ENCODE peak calls at places on chromosome 16, in nine cellular contexts. One of them, this sample, is unnamed.

GRCh38 chr16:72833491-72833890 is 214.4 kb downstream of the ZFHX3 start:
- DNase-seq in Peyer's patch: no peak
- DNase-seq in uterus: no peak
- DNase-seq in heart left ventricle: no peak
- DNase-seq in fibroblast of lung: no peak
- DNase-seq in endodermal cell: no peak
- DNase-seq in H1: no peak
- DNase-seq in GM06990: no peak
- DNase-seq in lower leg skin: no peak
- DNase-seq in this sample: no peak

GRCh38 chr16:49514391-49514980 is 140.9 kb downstream of the C16orf78 start:
- DNase-seq in Peyer's patch: no peak
- DNase-seq in fibroblast of lung: no peak
- DNase-seq in uterus: no peak
- DNase-seq in heart left ventricle: no peak
- DNase-seq in GM06990: no peak
- DNase-seq in H1: no peak
- DNase-seq in endodermal cell: no peak
- DNase-seq in lower leg skin: no peak
- DNase-seq in this sample: no peak

GRCh38 chr16:27177031-27177774 is 26.1 kb upstream of the KDM8 start:
- DNase-seq in endodermal cell: no peak
- DNase-seq in uterus: no peak
- DNase-seq in Peyer's patch: no peak
- DNase-seq in heart left ventricle: no peak
- DNase-seq in GM06990: no peak
- DNase-seq in H1: no peak
- DNase-seq in lower leg skin: no peak
- DNase-seq in fibroblast of lung: peak
- DNase-seq in this sample: no peak

GRCh38 chr16:74034862-74035261 is 261.8 kb upstream of the PSMD7 start:
- DNase-seq in heart left ventricle: no peak
- DNase-seq in fibroblast of lung: peak
- DNase-seq in endodermal cell: no peak
- DNase-seq in Peyer's patch: no peak
- DNase-seq in lower leg skin: no peak
- DNase-seq in H1: no peak
- DNase-seq in uterus: no peak
- DNase-seq in GM06990: no peak
- DNase-seq in this sample: peak

GRCh38 chr16:57284206-57284951 is at the start of gene PLLP:
- DNase-seq in heart left ventricle: peak
- DNase-seq in lower leg skin: no peak
- DNase-seq in uterus: no peak
- DNase-seq in Peyer's patch: peak
- DNase-seq in endodermal cell: peak
- DNase-seq in fibroblast of lung: peak
- DNase-seq in GM06990: peak
- DNase-seq in H1: no peak
- DNase-seq in this sample: peak

GRCh38 chr16:17301593-17302135 is 169.1 kb downstream of the XYLT1 start:
- DNase-seq in heart left ventricle: no peak
- DNase-seq in endodermal cell: no peak
- DNase-seq in uterus: no peak
- DNase-seq in lower leg skin: no peak
- DNase-seq in H1: no peak
- DNase-seq in fibroblast of lung: no peak
- DNase-seq in Peyer's patch: peak
- DNase-seq in GM06990: peak
- DNase-seq in this sample: peak

GRCh38 chr16:57141822-57142631 is 43.8 kb downstream of the PSME3IP1 start:
- DNase-seq in uterus: no peak
- DNase-seq in Peyer's patch: peak
- DNase-seq in lower leg skin: no peak
- DNase-seq in heart left ventricle: no peak
- DNase-seq in endodermal cell: no peak
- DNase-seq in GM06990: no peak
- DNase-seq in fibroblast of lung: no peak
- DNase-seq in H1: no peak
- DNase-seq in this sample: peak

GRCh38 chr16:53821957-53822625 is 118.1 kb downstream of the FTO start:
- DNase-seq in lower leg skin: no peak
- DNase-seq in fibroblast of lung: peak
- DNase-seq in endodermal cell: no peak
- DNase-seq in Peyer's patch: no peak
- DNase-seq in H1: no peak
- DNase-seq in uterus: no peak
- DNase-seq in heart left ventricle: no peak
- DNase-seq in GM06990: no peak
- DNase-seq in this sample: no peak

GRCh38 chr16:18936727-18937340 is 10.6 kb upstream of the SMG1 start:
- DNase-seq in lower leg skin: peak
- DNase-seq in fibroblast of lung: no peak
- DNase-seq in H1: no peak
- DNase-seq in uterus: no peak
- DNase-seq in Peyer's patch: no peak
- DNase-seq in GM06990: no peak
- DNase-seq in endodermal cell: no peak
- DNase-seq in heart left ventricle: no peak
- DNase-seq in this sample: no peak

GRCh38 chr16:86222965-86223551 is 287.3 kb upstream of the FOXF1 start:
- DNase-seq in heart left ventricle: no peak
- DNase-seq in GM06990: no peak
- DNase-seq in endodermal cell: no peak
- DNase-seq in H1: no peak
- DNase-seq in fibroblast of lung: peak
- DNase-seq in Peyer's patch: no peak
- DNase-seq in lower leg skin: no peak
- DNase-seq in uterus: no peak
- DNase-seq in this sample: no peak

DNA sequence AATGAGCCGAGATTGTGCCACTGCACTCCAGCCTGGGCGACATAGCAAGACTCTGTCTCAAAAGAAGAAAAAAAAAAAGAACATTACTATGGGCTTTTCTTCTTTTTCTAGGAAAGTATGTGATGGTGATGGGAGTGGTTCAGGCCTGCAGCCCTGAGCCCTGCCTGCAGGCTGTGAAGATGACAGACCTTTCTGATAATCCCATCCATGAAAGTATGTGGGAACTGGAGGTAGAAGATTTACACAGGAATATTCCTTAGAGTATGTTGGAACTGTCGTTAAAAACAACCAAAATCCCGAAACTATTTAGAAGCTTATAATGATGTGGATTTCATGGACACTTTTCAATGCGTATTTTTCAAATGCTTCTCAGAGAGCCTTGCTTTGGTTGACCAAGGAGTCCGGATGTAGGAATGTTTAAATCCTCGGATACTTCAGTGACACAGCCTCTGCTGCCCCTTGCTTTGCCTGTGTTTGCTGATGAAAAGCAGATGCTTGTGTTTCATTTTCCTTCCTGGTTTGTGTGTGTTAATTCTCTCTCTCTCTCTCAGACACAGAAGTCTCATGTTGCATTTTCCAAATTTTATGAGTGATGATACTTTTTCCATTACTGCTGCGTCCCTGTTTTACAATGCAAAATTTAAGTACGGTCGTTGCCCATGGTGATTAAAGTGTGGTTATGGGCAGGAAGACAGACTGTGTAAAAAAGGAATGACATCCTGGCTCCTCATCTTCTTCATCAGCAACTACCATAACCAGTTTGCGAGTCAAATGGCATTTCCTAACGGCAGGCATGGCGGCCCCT is 5.5 kb downstream of the RMI2 start:
- DNase-seq in uterus: no peak
- DNase-seq in GM06990: no peak
- DNase-seq in fibroblast of lung: peak
- DNase-seq in Peyer's patch: no peak
- DNase-seq in heart left ventricle: no peak
- DNase-seq in lower leg skin: no peak
- DNase-seq in H1: no peak
- DNase-seq in endodermal cell: no peak
- DNase-seq in this sample: no peak
- TF ChIP-seq CTCF in uterus: no peak
- TF ChIP-seq CTCF in GM06990: no peak
- TF ChIP-seq CTCF in fibroblast of lung: no peak
- TF ChIP-seq CTCF in Peyer's patch: no peak
- TF ChIP-seq CTCF in heart left ventricle: no peak
- TF ChIP-seq CTCF in lower leg skin: no peak
- TF ChIP-seq CTCF in H1: no peak
- TF ChIP-seq CTCF in endodermal cell: no peak
- TF ChIP-seq CTCF in this sample: no peak

DNA sequence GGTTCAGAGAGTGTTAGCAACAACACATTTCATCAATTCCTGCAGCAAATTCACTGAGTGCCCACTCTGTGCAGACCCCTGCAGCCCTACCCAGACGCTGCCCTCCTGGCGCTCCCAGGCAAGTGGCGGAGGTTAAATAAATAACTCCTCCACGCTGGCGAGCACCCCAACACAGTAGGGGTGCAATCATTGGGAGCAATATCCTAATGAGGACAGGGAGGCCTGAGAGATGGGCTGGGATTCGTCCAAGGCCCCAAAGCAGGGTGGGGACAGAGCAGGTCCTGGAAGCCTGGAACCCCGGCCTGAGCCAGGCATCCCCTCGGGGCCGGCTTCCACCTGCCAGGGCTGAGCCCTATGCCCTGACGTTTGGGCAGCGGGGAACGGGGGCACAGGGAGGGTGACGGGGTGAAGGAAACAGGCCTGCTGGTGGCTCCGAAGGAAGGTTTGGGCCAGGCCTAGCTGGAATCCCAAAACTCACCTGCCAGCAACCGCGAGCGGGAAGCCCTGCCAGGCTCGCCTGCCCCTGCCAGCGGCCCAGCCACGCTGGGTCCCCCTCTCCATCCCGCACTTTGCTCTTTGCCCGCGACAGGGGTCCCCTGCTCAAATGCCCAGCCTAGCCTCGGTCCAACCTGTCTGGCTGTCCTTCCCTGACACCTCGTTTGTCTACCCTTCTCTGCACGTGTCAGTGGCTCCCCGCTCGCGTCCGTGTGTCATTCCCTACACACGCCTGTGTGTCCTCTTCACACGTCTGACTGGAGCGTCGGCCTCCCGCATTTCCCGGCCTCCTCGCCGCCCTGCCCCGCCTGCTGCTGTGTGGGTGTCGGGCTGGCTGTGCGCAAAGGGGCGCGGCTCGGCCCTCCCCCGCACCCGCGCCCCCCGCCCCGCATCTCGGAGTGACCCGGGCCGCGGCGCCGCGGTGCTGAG is 721 bp upstream of the BEAN1 start:
- DNase-seq in endodermal cell: peak
- DNase-seq in uterus: no peak
- DNase-seq in GM06990: no peak
- DNase-seq in fibroblast of lung: no peak
- DNase-seq in Peyer's patch: peak
- DNase-seq in heart left ventricle: no peak
- DNase-seq in H1: no peak
- DNase-seq in lower leg skin: peak
- DNase-seq in this sample: no peak
- H3K4me3 ChIP-seq in endodermal cell: peak
- H3K4me3 ChIP-seq in uterus: no peak
- H3K4me3 ChIP-seq in GM06990: no peak
- H3K4me3 ChIP-seq in fibroblast of lung: no peak
- H3K4me3 ChIP-seq in Peyer's patch: peak
- H3K4me3 ChIP-seq in heart left ventricle: peak
- H3K4me3 ChIP-seq in H1: peak
- H3K4me3 ChIP-seq in lower leg skin: no peak
- H3K4me3 ChIP-seq in this sample: no peak

DNA sequence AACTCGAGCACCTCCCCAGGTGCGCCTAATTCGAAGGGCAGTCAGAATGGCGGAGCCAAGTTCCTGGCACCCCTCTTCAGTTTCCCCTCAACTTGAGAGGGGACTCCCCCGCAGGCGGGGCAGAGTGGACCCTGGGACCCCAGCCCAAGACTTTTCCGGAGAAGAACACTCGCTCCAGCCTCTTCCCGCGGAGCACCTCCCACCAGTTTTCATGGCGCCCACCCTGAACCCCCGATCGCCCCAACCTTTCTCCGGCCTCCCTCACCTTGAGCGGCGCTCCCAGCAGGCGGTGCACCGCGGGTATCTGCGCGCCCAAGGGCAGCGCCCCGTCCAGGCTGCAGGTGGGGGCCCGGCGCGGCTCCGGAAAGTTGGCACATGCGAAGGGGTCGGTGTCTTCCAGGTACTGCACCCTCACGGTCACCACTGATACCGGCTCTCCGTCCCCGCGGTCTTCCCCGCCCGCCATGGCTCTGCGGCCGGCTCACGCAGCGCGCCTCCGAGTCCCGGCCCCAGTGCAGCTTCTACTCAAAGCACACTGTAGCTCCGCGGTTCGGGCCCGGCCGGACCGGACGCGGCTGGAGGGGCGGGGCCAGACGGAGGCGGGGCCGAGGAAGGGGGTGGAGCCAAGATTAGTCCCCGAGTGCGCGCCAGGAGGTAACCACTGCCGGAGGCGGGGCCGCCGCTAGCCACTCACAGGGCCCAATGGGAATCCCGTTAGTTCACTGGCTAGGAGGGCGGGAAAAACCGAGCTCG is at the start of gene FHOD1:
- DNase-seq in endodermal cell: peak
- DNase-seq in heart left ventricle: peak
- DNase-seq in lower leg skin: peak
- DNase-seq in GM06990: peak
- DNase-seq in H1: peak
- DNase-seq in uterus: peak
- DNase-seq in fibroblast of lung: peak
- DNase-seq in Peyer's patch: peak
- DNase-seq in this sample: peak
- TF ChIP-seq CTCF in endodermal cell: peak
- TF ChIP-seq CTCF in heart left ventricle: no peak
- TF ChIP-seq CTCF in lower leg skin: no peak
- TF ChIP-seq CTCF in GM06990: no peak
- TF ChIP-seq CTCF in H1: no peak
- TF ChIP-seq CTCF in uterus: no peak
- TF ChIP-seq CTCF in fibroblast of lung: no peak
- TF ChIP-seq CTCF in Peyer's patch: no peak
- TF ChIP-seq CTCF in this sample: no peak

GRCh38 chr16:58518083-58518979 is 3.0 kb downstream of the SETD6 start:
- DNase-seq in heart left ventricle: no peak
- DNase-seq in H1: no peak
- DNase-seq in uterus: no peak
- DNase-seq in Peyer's patch: no peak
- DNase-seq in GM06990: no peak
- DNase-seq in fibroblast of lung: no peak
- DNase-seq in lower leg skin: no peak
- DNase-seq in endodermal cell: no peak
- DNase-seq in this sample: peak

GRCh38 chr16:58518980-58519368 is 3.7 kb downstream of the SETD6 start:
- DNase-seq in fibroblast of lung: no peak
- DNase-seq in Peyer's patch: no peak
- DNase-seq in uterus: no peak
- DNase-seq in H1: no peak
- DNase-seq in GM06990: no peak
- DNase-seq in lower leg skin: no peak
- DNase-seq in endodermal cell: no peak
- DNase-seq in heart left ventricle: no peak
- DNase-seq in this sample: no peak

GRCh38 chr16:58515125-58515870 is at the start of gene SETD6:
- DNase-seq in uterus: peak
- DNase-seq in H1: peak
- DNase-seq in endodermal cell: peak
- DNase-seq in fibroblast of lung: peak
- DNase-seq in lower leg skin: peak
- DNase-seq in heart left ventricle: peak
- DNase-seq in GM06990: peak
- DNase-seq in Peyer's patch: peak
- DNase-seq in this sample: peak

GRCh38 chr16:58515871-58516767 is 802 bp downstream of the SETD6 start:
- DNase-seq in Peyer's patch: peak
- DNase-seq in lower leg skin: no peak
- DNase-seq in heart left ventricle: no peak
- DNase-seq in uterus: no peak
- DNase-seq in fibroblast of lung: no peak
- DNase-seq in GM06990: peak
- DNase-seq in endodermal cell: peak
- DNase-seq in H1: no peak
- DNase-seq in this sample: peak

GRCh38 chr16:58516768-58517107 is 1.4 kb downstream of the SETD6 start:
- DNase-seq in uterus: no peak
- DNase-seq in lower leg skin: no peak
- DNase-seq in GM06990: no peak
- DNase-seq in endodermal cell: no peak
- DNase-seq in H1: no peak
- DNase-seq in Peyer's patch: no peak
- DNase-seq in fibroblast of lung: no peak
- DNase-seq in heart left ventricle: no peak
- DNase-seq in this sample: no peak
- H3K4me3 ChIP-seq in uterus: no peak
- H3K4me3 ChIP-seq in lower leg skin: no peak
- H3K4me3 ChIP-seq in GM06990: no peak
- H3K4me3 ChIP-seq in endodermal cell: peak
- H3K4me3 ChIP-seq in H1: no peak
- H3K4me3 ChIP-seq in Peyer's patch: no peak
- H3K4me3 ChIP-seq in fibroblast of lung: no peak
- H3K4me3 ChIP-seq in heart left ventricle: no peak
- H3K4me3 ChIP-seq in this sample: peak

This sample was measured in GM12865.